ENCODE peak calls at places on chromosomes 4 and X, in five cellular contexts. J, I, A, T and Q are unnamed samples.
A peak's percentile ranks its signal among the peaks of the same experiment; 100 is the strongest.

GRCh38 chrX:84729809-84730208 is 227.6 kb upstream of the HDX start:
- DNase-seq in J (no peak), I (no peak), A (no peak), T (peak; percentile 3), Q (no peak)

GRCh38 chr4:87541956-87542709 is 13.0 kb upstream of the SPARCL1 start:
- DNase-seq in J (no peak), I (no peak), A (no peak), T (no peak), Q (no peak)

GRCh38 chr4:109969909-109970308 is 57.2 kb downstream of the EGF start:
- DNase-seq in J (no peak), I (no peak), A (no peak), T (no peak), Q (no peak)

GRCh38 chr4:37594095-37594494 is 92.1 kb downstream of the RELL1 start:
- DNase-seq in J (no peak), I (no peak), A (no peak), T (no peak), Q (no peak)

GRCh38 chrX:31423575-31424284 is 351.9 kb upstream of the FTHL17 start:
- DNase-seq in J (no peak), I (no peak), A (no peak), T (peak; percentile 26), Q (no peak)

GRCh38 chrX:115690554-115691216 is 129.7 kb downstream of the PLS3 start:
- DNase-seq in J (peak; percentile 37), I (peak; percentile 70), A (peak; percentile 26), T (peak; percentile 45), Q (peak; percentile 89)

GRCh38 chr4:8747896-8748575 is 123.6 kb downstream of the HMX1 start:
- DNase-seq in J (no peak), I (no peak), A (no peak), T (no peak), Q (no peak)

GRCh38 chrX:70422886-70423336 is at the start of gene GDPD2:
- DNase-seq in J (no peak), I (no peak), A (no peak), T (no peak), Q (no peak)

GRCh38 chr4:60201052-60201673 is 999.0 kb upstream of the ADGRL3 start:
- DNase-seq in J (no peak), I (peak; percentile 7), A (no peak), T (no peak), Q (no peak)

GRCh38 chr4:167210166-167210565 is 24.1 kb downstream of the SPOCK3 start:
- DNase-seq in J (no peak), I (no peak), A (no peak), T (no peak), Q (no peak)

GRCh38 chr4:37687666-37688065 is 1.5 kb upstream of the RELL1 start:
- DNase-seq in J (no peak), I (no peak), A (no peak), T (no peak), Q (no peak)

GRCh38 chr4:102299708-102300107 is 45.6 kb downstream of the SLC39A8 start:
- DNase-seq in J (no peak), I (peak; percentile 9), A (peak; percentile 36), T (peak; percentile 16), Q (no peak)

GRCh38 chr4:141350122-141350904 is 129.6 kb downstream of the ZNF330 start:
- DNase-seq in J (no peak), I (peak; percentile 83), A (peak; percentile 42), T (peak; percentile 73), Q (no peak)

GRCh38 chr4:6660430-6660829 is 19.9 kb downstream of the MRFAP1 start:
- DNase-seq in J (no peak), I (no peak), A (no peak), T (no peak), Q (no peak)

GRCh38 chrX:45756562-45756961 is 555.9 kb upstream of the DIPK2B start:
- DNase-seq in J (no peak), I (peak; percentile 50), A (no peak), T (no peak), Q (no peak)

GRCh38 chrX:71867680-71868079 is 43.0 kb upstream of the NHSL2 start:
- DNase-seq in J (no peak), I (no peak), A (no peak), T (no peak), Q (no peak)

GRCh38 chr4:11488657-11489448 is 60.2 kb upstream of the HS3ST1 start:
- DNase-seq in J (no peak), I (no peak), A (no peak), T (no peak), Q (no peak)

GRCh38 chr4:1856920-1857699 is 1.2 kb upstream of the LETM1 start:
- DNase-seq in J (no peak), I (no peak), A (peak; percentile 37), T (peak; percentile 17), Q (no peak)

GRCh38 chr4:87961993-87962791 is 13.3 kb upstream of the SPP1 start:
- DNase-seq in J (no peak), I (peak; percentile 53), A (no peak), T (peak; percentile 30), Q (no peak)

GRCh38 chr4:169618286-169618685 is 2.1 kb upstream of the CLCN3 start:
- DNase-seq in J (no peak), I (no peak), A (no peak), T (peak; percentile 41), Q (no peak)

GRCh38 chrX:110004210-110004609 is 1.3 kb downstream of the TMEM164 start:
- DNase-seq in J (no peak), I (no peak), A (peak; percentile 72), T (no peak), Q (no peak)

GRCh38 chr4:5470318-5470889 is 238.0 kb downstream of the EVC2 start:
- DNase-seq in J (no peak), I (no peak), A (no peak), T (no peak), Q (peak; percentile 67)

GRCh38 chr4:145827885-145828284 is 110.7 kb downstream of the ZNF827 start:
- DNase-seq in J (no peak), I (no peak), A (no peak), T (no peak), Q (no peak)

GRCh38 chr4:38673109-38673978 is 9.3 kb downstream of the KLF3 start:
- DNase-seq in J (no peak), I (no peak), A (peak; percentile 67), T (no peak), Q (no peak)

GRCh38 chr4:164700471-164700870 is 53.5 kb upstream of the SMIM31 start:
- DNase-seq in J (no peak), I (no peak), A (no peak), T (no peak), Q (no peak)

GRCh38 chr4:81771721-81772120 is 300.0 kb upstream of the RASGEF1B start:
- DNase-seq in J (no peak), I (no peak), A (no peak), T (no peak), Q (no peak)

GRCh38 chr4:54620773-54621172 is 37.0 kb upstream of the KIT start:
- DNase-seq in J (no peak), I (no peak), A (no peak), T (no peak), Q (no peak)

GRCh38 chr4:88257726-88258125 is 26.6 kb downstream of the PPM1K start:
- DNase-seq in J (no peak), I (no peak), A (no peak), T (no peak), Q (no peak)

GRCh38 chr4:2042207-2042946 is 16.8 kb upstream of the NAT8L start:
- DNase-seq in J (peak; percentile 21), I (no peak), A (no peak), T (no peak), Q (no peak)

GRCh38 chrX:39883664-39884063 is 214.1 kb downstream of the BCOR start:
- DNase-seq in J (no peak), I (no peak), A (no peak), T (no peak), Q (no peak)

GRCh38 chrX:19063030-19063429 is 59.2 kb downstream of the ADGRG2 start:
- DNase-seq in J (no peak), I (no peak), A (no peak), T (no peak), Q (no peak)

GRCh38 chrX:16148896-16149295 is 18.4 kb upstream of the MAGEB17 start:
- DNase-seq in J (no peak), I (peak; percentile 10), A (no peak), T (no peak), Q (no peak)

GRCh38 chrX:65948103-65948502 is 91.8 kb downstream of the VSIG4 start:
- DNase-seq in J (no peak), I (no peak), A (no peak), T (no peak), Q (no peak)

GRCh38 chrX:11399481-11399880 is 106.3 kb downstream of the AMELX start:
- DNase-seq in J (no peak), I (no peak), A (no peak), T (no peak), Q (no peak)

DNA sequence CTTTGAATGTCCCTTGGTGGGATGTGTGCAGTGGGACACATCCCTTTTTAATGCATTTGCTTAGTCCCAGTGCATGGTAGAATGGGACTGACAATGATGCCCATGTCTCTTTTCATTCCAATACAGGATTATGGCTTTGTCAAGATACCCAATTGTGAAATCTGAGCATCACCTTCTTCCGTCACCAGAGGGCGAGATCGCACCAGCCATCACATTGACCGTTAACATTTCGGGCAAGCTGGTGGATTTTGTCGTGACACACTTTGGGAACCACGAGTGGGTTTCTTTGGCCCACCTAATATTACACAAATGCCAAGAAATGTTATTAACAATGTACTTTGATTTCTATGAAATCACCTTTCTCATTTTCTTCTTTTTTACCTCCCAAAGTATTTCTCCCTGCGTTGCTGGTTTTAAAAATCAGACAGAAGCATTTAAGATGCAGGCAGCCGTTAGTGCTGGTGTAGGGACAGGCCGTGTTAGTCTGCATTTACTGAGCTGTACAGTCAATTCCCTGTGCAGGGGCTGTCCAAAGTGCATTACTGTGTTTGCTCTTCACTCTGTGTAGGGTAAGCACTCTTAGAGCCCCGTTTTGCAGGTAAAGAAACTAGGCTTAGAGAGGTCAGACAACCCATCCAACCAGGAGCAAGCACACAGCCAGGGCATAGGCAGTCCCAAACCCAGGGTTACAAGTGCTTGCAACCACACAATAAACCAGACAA is 46.5 kb downstream of the CWH43 start:
- DNase-seq in J (no peak), I (no peak), A (no peak), T (peak; percentile 7), Q (no peak)
- TF ChIP-seq CTCF in J (no peak), I (peak; percentile 63), A (no peak), T (peak; percentile 50), Q (peak; percentile 48)

DNA sequence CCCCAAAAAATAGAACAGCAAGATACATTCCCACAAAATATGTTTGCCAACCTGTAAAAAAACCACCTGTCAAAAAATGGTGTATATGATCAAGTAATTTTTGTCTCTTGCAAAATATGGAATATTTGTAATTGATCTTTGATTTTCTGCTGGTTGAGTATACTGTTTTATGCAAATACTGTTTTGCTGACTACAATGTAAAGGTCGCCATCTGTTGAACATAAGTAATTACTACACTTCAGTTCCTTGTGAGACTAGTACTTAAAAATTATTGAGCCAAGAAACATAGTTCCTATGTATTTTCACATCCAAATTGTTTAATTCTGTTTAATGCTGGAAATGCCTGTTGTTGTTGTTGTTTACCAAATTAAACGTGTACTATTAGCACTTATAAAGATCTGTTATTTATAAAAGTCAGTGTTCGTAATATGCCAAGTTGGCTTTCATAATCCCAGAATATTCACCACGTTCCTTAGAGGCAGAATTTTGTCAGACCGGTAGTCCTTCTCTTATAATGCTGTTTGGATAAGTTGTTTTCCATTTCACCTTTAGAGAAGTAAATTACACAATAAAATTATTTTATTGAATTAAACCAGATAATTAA is 144.2 kb downstream of the PDLIM5 start:
- DNase-seq in J (no peak), I (peak; percentile 18), A (no peak), T (peak; percentile 22), Q (no peak)
- TF ChIP-seq CTCF in J (no peak), I (peak; percentile 46), A (peak; percentile 66), T (peak; percentile 26), Q (peak; percentile 75)

GRCh38 chr4:86043755-86044592 is 315.9 kb downstream of the MAPK10 start:
- DNase-seq in J (no peak), I (no peak), A (no peak), T (peak; percentile 30), Q (no peak)
- TF ChIP-seq CTCF in J (no peak), I (peak; percentile 46), A (peak; percentile 53), T (peak; percentile 36), Q (peak; percentile 76)

GRCh38 chr4:27000820-27001219 is 140.2 kb downstream of the STIM2 start:
- DNase-seq in J (no peak), I (no peak), A (no peak), T (no peak), Q (no peak)
- TF ChIP-seq CTCF in J (no peak), I (peak; percentile 36), A (peak; percentile 20), T (no peak), Q (no peak)